ENCODE peak calls at places on chromosomes 4 and X, in six cellular contexts. V is hepatocyte, O is SK-N-SH, U is PC-3, L is neural progenitor cell, G is GM23248. I is an unnamed sample.

GRCh38 chrX:52923781-52924241 is 26.7 kb downstream of the FAM156B start:
- DNase-seq in U (peak), L (no peak), V (peak), O (no peak), G (peak), I (no peak)

GRCh38 chr4:176309046-176309445 is 10.7 kb upstream of the SPCS3 start:
- DNase-seq in L (no peak), G (no peak), V (no peak), O (no peak), U (no peak), I (no peak)

GRCh38 chr4:5469151-5469775 is 239.1 kb downstream of the EVC2 start:
- DNase-seq in G (no peak), U (no peak), L (no peak), V (no peak), O (no peak), I (no peak)

GRCh38 chrX:52594658-52595057 is 60.0 kb downstream of the SSX7 start:
- DNase-seq in L (no peak), V (no peak), G (no peak), U (no peak), O (no peak), I (no peak)

GRCh38 chr4:77586953-77587383 is 18.7 kb upstream of the CXCL13 start:
- DNase-seq in V (no peak), G (peak), U (peak), O (no peak), L (no peak), I (no peak)

GRCh38 chrX:45781901-45782553 is 581.4 kb upstream of the DIPK2B start:
- DNase-seq in L (peak), V (peak), U (peak), O (no peak), G (peak), I (no peak)

GRCh38 chrX:55008571-55009358 is 8.6 kb downstream of the APEX2 start:
- DNase-seq in L (no peak), U (peak), V (no peak), O (no peak), G (peak), I (peak)

GRCh38 chr4:122017296-122017695 is 65.4 kb upstream of the TRPC3 start:
- DNase-seq in V (no peak), L (peak), O (no peak), G (no peak), U (no peak), I (no peak)

GRCh38 chr4:10006236-10006603 is 15.1 kb downstream of the SLC2A9 start:
- DNase-seq in G (peak), O (no peak), V (peak), U (peak), L (no peak), I (no peak)

GRCh38 chr4:176156656-176157055 is 38.7 kb downstream of the SPATA4 start:
- DNase-seq in G (peak), O (no peak), L (no peak), U (peak), V (no peak), I (no peak)

GRCh38 chr4:172547724-172548123 is 620.9 kb upstream of the GALNT7 start:
- DNase-seq in G (no peak), O (no peak), L (no peak), V (no peak), U (no peak), I (no peak)

GRCh38 chr4:6275351-6275750 is 5.7 kb downstream of the WFS1 start:
- DNase-seq in V (no peak), U (no peak), O (no peak), G (no peak), L (no peak), I (no peak)

GRCh38 chr4:26566027-26566578 is 17.8 kb upstream of the TBC1D19 start:
- DNase-seq in L (no peak), G (no peak), V (no peak), U (peak), O (no peak), I (no peak)

GRCh38 chrX:31497086-31497485 is 425.2 kb upstream of the FTHL17 start:
- DNase-seq in L (no peak), U (no peak), V (no peak), O (no peak), G (peak), I (no peak)

GRCh38 chrX:20513185-20513584 is 246.5 kb upstream of the RPS6KA3 start:
- DNase-seq in G (no peak), V (no peak), O (no peak), U (no peak), L (no peak), I (no peak)

DNA sequence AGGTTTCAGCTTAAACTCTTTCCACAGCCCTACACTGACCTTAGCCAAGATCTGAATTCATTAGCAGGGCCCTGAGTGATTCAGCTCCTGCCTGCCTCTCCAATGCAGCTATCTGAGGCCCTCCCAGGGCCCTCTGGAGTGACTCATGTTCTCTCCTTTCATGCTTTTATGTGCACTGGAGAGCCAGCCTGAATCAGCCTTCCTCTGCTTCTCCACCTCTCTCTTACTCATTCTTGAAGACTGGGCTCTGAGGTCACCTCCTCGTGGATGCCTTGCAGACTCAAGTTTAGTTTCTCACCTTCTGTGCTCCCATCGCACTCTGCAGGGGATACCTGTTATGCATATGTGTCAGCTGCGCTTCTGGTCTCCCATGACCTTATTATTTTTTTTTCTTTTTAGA is 3.1 kb upstream of the OCIAD2 start:
- DNase-seq in V (peak), U (peak), L (no peak), G (peak), O (peak), I (peak)
- TF ChIP-seq EZH2phosphoT487 in V (no peak), U (no peak), L (no peak), G (no peak), O (no peak), I (no peak)

GRCh38 chrX:47093248-47093647 is 15.0 kb downstream of the RGN start:
- DNase-seq in G (peak), O (peak), V (peak), L (peak), U (peak), I (peak)

GRCh38 chrX:47093860-47094259 is 15.6 kb downstream of the RGN start:
- DNase-seq in U (no peak), L (no peak), G (no peak), V (no peak), O (no peak), I (no peak)

GRCh38 chrX:47097018-47097417 is 18.8 kb downstream of the RGN start:
- DNase-seq in U (no peak), L (no peak), O (no peak), G (no peak), V (no peak), I (no peak)

GRCh38 chrX:47091149-47091775 is 13.0 kb downstream of the RGN start:
- DNase-seq in V (no peak), U (no peak), O (no peak), G (no peak), L (peak), I (no peak)
- H2AFZ ChIP-seq in V (no peak), U (no peak), O (no peak), G (no peak), L (no peak), I (no peak)

DNA sequence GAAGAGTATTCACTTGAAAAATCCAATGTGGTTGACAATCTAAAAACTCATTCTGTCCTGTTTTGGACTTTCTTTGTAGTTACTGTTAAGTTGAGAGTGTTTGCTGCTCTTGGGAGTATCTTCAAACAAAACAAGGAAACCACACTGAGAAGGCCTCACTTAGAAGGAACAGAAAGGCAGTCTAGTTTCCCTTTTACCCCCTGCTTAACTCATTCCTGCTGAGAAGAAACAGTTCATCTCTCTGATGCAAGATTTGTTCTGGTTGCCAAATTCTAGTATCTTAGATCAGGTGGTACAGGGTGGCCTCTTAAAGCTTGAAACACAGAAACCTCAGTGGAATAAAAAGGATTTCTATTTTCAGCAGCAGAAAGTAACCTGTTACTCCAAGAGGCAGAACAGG is 41.4 kb downstream of the GUCY2F start:
- DNase-seq in O (no peak), G (no peak), U (no peak), V (no peak), L (no peak), I (no peak)
- TF ChIP-seq EZH2phosphoT487 in O (no peak), G (no peak), U (no peak), V (no peak), L (no peak), I (no peak)

GRCh38 chrX:131795442-131796229 is 227.5 kb upstream of the STK26 start:
- DNase-seq in G (no peak), L (no peak), O (peak), U (no peak), V (no peak), I (no peak)
- H2AFZ ChIP-seq in G (no peak), L (no peak), O (no peak), U (no peak), V (no peak), I (no peak)

GRCh38 chr4:32470087-32470585 is 1750.0 kb downstream of the PCDH7 start:
- DNase-seq in V (no peak), L (no peak), U (no peak), G (no peak), O (no peak), I (no peak)
- TF ChIP-seq EZH2phosphoT487 in V (no peak), L (no peak), U (no peak), G (no peak), O (no peak), I (no peak)

GRCh38 chr4:137384476-137384875 is 147.8 kb downstream of the PCDH18 start:
- DNase-seq in G (no peak), O (no peak), U (no peak), L (no peak), V (no peak), I (no peak)

GRCh38 chr4:137376312-137376711 is 156.0 kb downstream of the PCDH18 start:
- DNase-seq in U (no peak), L (no peak), O (no peak), V (no peak), G (no peak), I (no peak)

GRCh38 chr4:137375111-137375850 is 157.0 kb downstream of the PCDH18 start:
- DNase-seq in U (no peak), O (no peak), L (no peak), G (peak), V (no peak), I (no peak)

GRCh38 chr4:137378393-137379290 is 153.7 kb downstream of the PCDH18 start:
- DNase-seq in L (no peak), G (peak), U (no peak), O (no peak), V (no peak), I (no peak)
- H2AFZ ChIP-seq in L (no peak), G (peak), U (no peak), O (no peak), V (no peak), I (no peak)

DNA sequence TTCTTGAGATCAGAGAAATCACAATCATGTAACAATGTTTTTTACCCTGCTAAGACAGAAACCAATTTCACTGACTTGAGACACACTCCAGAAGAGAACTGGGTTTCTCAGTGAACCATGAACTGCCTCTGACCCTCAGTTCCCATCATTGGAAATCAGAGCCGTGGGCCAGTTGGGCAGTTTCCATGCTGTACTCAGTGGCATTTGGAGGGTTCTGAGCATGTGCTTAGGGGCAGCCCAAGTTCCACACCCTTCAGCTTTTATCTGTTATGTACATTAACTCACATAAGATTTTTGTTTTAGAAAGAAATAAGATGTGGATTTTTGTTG is 77.9 kb downstream of the BTC start:
- DNase-seq in V (no peak), O (no peak), G (no peak), U (no peak), L (no peak), I (no peak)
- TF ChIP-seq EZH2phosphoT487 in V (no peak), O (no peak), G (no peak), U (no peak), L (no peak), I (no peak)

DNA sequence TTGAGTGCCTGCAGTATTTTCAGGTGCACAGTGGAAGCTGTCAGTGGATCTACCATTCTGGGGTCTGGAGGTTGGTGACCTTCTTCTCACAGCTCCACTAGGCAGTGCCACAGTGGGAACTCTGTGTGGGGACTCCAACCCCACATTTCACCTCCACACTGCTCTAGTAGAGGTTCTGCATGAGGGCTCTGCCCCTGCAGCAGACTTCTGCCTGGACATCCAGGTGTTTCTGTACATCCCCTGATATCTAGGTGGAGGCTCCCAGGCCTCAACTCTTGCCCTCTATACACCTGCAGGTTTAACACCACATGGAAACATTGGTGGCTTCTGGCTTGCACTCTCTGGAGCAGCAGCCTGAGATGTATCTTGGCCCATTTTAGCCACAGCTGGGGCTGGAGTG is 17.0 kb upstream of the NELFA start:
- DNase-seq in V (no peak), O (no peak), G (no peak), U (no peak), L (no peak), I (no peak)
- H2AFZ ChIP-seq in V (no peak), O (no peak), G (no peak), U (no peak), L (no peak), I (no peak)

GRCh38 chr4:17347445-17347844 is 164.4 kb downstream of the QDPR start:
- DNase-seq in U (peak), G (peak), O (peak), V (peak), L (peak), I (peak)
- TF ChIP-seq EZH2phosphoT487 in U (no peak), G (no peak), O (no peak), V (no peak), L (no peak), I (no peak)